ENCODE peak calls at places on chromosomes 1 and 21, in ten cellular contexts. One of them, this sample, is unnamed.

GRCh38 chr21:34890724-34891609 is 158.1 kb downstream of the RUNX1 start:
- DNase-seq in keratinocyte: no peak
- DNase-seq in A549: no peak
- DNase-seq in heart right ventricle: peak
- DNase-seq in kidney: peak
- DNase-seq in CD4-positive, alpha-beta T cell: no peak
- DNase-seq in hepatocyte: peak
- DNase-seq in GM23338: peak
- DNase-seq in Panc1: no peak
- DNase-seq in tibial artery: peak
- DNase-seq in this sample: no peak

GRCh38 chr1:198498881-198499280 is 41.6 kb downstream of the ATP6V1G3 start:
- DNase-seq in keratinocyte: no peak
- DNase-seq in A549: no peak
- DNase-seq in heart right ventricle: no peak
- DNase-seq in kidney: no peak
- DNase-seq in CD4-positive, alpha-beta T cell: no peak
- DNase-seq in hepatocyte: peak
- DNase-seq in GM23338: peak
- DNase-seq in Panc1: no peak
- DNase-seq in tibial artery: no peak
- DNase-seq in this sample: no peak

GRCh38 chr21:39103689-39104088 is 79.6 kb downstream of the PSMG1 start:
- DNase-seq in keratinocyte: no peak
- DNase-seq in A549: no peak
- DNase-seq in heart right ventricle: no peak
- DNase-seq in kidney: no peak
- DNase-seq in CD4-positive, alpha-beta T cell: no peak
- DNase-seq in hepatocyte: no peak
- DNase-seq in GM23338: no peak
- DNase-seq in Panc1: no peak
- DNase-seq in tibial artery: no peak
- DNase-seq in this sample: no peak

GRCh38 chr1:8389962-8390535 is 72.1 kb downstream of the SLC45A1 start:
- DNase-seq in keratinocyte: no peak
- DNase-seq in A549: no peak
- DNase-seq in heart right ventricle: no peak
- DNase-seq in kidney: no peak
- DNase-seq in CD4-positive, alpha-beta T cell: no peak
- DNase-seq in hepatocyte: no peak
- DNase-seq in GM23338: no peak
- DNase-seq in Panc1: no peak
- DNase-seq in tibial artery: no peak
- DNase-seq in this sample: no peak

GRCh38 chr1:217542136-217542777 is 88.6 kb downstream of the GPATCH2 start:
- DNase-seq in keratinocyte: no peak
- DNase-seq in A549: no peak
- DNase-seq in heart right ventricle: no peak
- DNase-seq in kidney: no peak
- DNase-seq in CD4-positive, alpha-beta T cell: no peak
- DNase-seq in hepatocyte: no peak
- DNase-seq in GM23338: no peak
- DNase-seq in Panc1: no peak
- DNase-seq in tibial artery: peak
- DNase-seq in this sample: no peak

GRCh38 chr1:239899747-239900146 is 191.9 kb upstream of the FMN2 start:
- DNase-seq in keratinocyte: no peak
- DNase-seq in A549: no peak
- DNase-seq in heart right ventricle: no peak
- DNase-seq in kidney: no peak
- DNase-seq in CD4-positive, alpha-beta T cell: no peak
- DNase-seq in hepatocyte: peak
- DNase-seq in GM23338: no peak
- DNase-seq in Panc1: no peak
- DNase-seq in tibial artery: no peak
- DNase-seq in this sample: no peak

GRCh38 chr21:42057861-42058437 is 13.2 kb upstream of the UMODL1 start:
- DNase-seq in keratinocyte: no peak
- DNase-seq in A549: no peak
- DNase-seq in heart right ventricle: no peak
- DNase-seq in kidney: peak
- DNase-seq in CD4-positive, alpha-beta T cell: no peak
- DNase-seq in hepatocyte: no peak
- DNase-seq in GM23338: no peak
- DNase-seq in Panc1: no peak
- DNase-seq in tibial artery: no peak
- DNase-seq in this sample: no peak

GRCh38 chr21:20971296-20971921 is 26.8 kb upstream of the NCAM2 start:
- DNase-seq in keratinocyte: no peak
- DNase-seq in A549: no peak
- DNase-seq in heart right ventricle: no peak
- DNase-seq in kidney: no peak
- DNase-seq in CD4-positive, alpha-beta T cell: no peak
- DNase-seq in hepatocyte: peak
- DNase-seq in GM23338: peak
- DNase-seq in Panc1: no peak
- DNase-seq in tibial artery: no peak
- DNase-seq in this sample: peak

GRCh38 chr1:60833173-60833572 is 249.2 kb upstream of the NFIA start:
- DNase-seq in keratinocyte: no peak
- DNase-seq in A549: no peak
- DNase-seq in heart right ventricle: peak
- DNase-seq in kidney: no peak
- DNase-seq in CD4-positive, alpha-beta T cell: no peak
- DNase-seq in hepatocyte: peak
- DNase-seq in GM23338: peak
- DNase-seq in Panc1: no peak
- DNase-seq in tibial artery: no peak
- DNase-seq in this sample: no peak

GRCh38 chr1:43864111-43865045 is 69.2 kb upstream of the ARTN start:
- DNase-seq in keratinocyte: no peak
- DNase-seq in A549: no peak
- DNase-seq in heart right ventricle: no peak
- DNase-seq in kidney: no peak
- DNase-seq in CD4-positive, alpha-beta T cell: no peak
- DNase-seq in hepatocyte: no peak
- DNase-seq in GM23338: no peak
- DNase-seq in Panc1: no peak
- DNase-seq in tibial artery: no peak
- DNase-seq in this sample: no peak

GRCh38 chr1:71414229-71414628 is 333.4 kb upstream of the ZRANB2 start:
- DNase-seq in keratinocyte: no peak
- DNase-seq in A549: no peak
- DNase-seq in heart right ventricle: no peak
- DNase-seq in kidney: no peak
- DNase-seq in CD4-positive, alpha-beta T cell: no peak
- DNase-seq in hepatocyte: no peak
- DNase-seq in GM23338: no peak
- DNase-seq in Panc1: no peak
- DNase-seq in tibial artery: no peak
- DNase-seq in this sample: no peak

GRCh38 chr1:53148123-53148522 is 5.7 kb upstream of the SLC1A7 start:
- DNase-seq in keratinocyte: no peak
- DNase-seq in A549: no peak
- DNase-seq in heart right ventricle: no peak
- DNase-seq in kidney: no peak
- DNase-seq in CD4-positive, alpha-beta T cell: no peak
- DNase-seq in hepatocyte: no peak
- DNase-seq in GM23338: no peak
- DNase-seq in Panc1: no peak
- DNase-seq in tibial artery: no peak
- DNase-seq in this sample: no peak

GRCh38 chr1:170010443-170010842 is 64.1 kb downstream of the KIFAP3 start:
- DNase-seq in keratinocyte: no peak
- DNase-seq in A549: no peak
- DNase-seq in heart right ventricle: peak
- DNase-seq in kidney: no peak
- DNase-seq in CD4-positive, alpha-beta T cell: no peak
- DNase-seq in hepatocyte: peak
- DNase-seq in GM23338: peak
- DNase-seq in Panc1: no peak
- DNase-seq in tibial artery: peak
- DNase-seq in this sample: no peak

GRCh38 chr1:17755120-17755519 is at the start of gene ACTL8:
- DNase-seq in keratinocyte: no peak
- DNase-seq in A549: no peak
- DNase-seq in heart right ventricle: no peak
- DNase-seq in kidney: peak
- DNase-seq in CD4-positive, alpha-beta T cell: no peak
- DNase-seq in hepatocyte: no peak
- DNase-seq in GM23338: no peak
- DNase-seq in Panc1: no peak
- DNase-seq in tibial artery: no peak
- DNase-seq in this sample: no peak

GRCh38 chr1:170807432-170807831 is 127.9 kb upstream of the MROH9 start:
- DNase-seq in keratinocyte: peak
- DNase-seq in A549: no peak
- DNase-seq in heart right ventricle: no peak
- DNase-seq in kidney: no peak
- DNase-seq in CD4-positive, alpha-beta T cell: no peak
- DNase-seq in hepatocyte: no peak
- DNase-seq in GM23338: no peak
- DNase-seq in Panc1: no peak
- DNase-seq in tibial artery: no peak
- DNase-seq in this sample: peak

DNA sequence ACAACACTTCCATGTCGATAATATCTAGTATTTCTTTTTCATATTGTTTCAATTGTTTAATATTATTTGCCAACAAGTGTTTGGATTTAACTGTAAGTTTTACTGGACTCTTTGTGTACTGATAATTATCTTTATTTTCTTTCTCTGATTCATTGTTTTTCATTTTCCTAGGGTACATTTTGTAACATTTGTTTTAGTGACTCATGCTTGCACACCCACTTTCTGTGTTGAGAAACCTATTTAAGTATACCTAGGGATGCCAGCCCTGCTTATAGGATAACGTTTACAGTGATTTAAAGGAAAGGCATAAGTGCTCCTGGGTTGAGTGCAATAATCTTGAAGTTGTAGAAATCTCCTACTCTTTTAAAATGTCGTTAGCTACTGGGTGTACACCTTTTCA is 1386.0 kb upstream of the ADGRL4 start:
- DNase-seq in keratinocyte: no peak
- DNase-seq in A549: no peak
- DNase-seq in heart right ventricle: no peak
- DNase-seq in kidney: no peak
- DNase-seq in CD4-positive, alpha-beta T cell: no peak
- DNase-seq in hepatocyte: peak
- DNase-seq in GM23338: no peak
- DNase-seq in Panc1: no peak
- DNase-seq in tibial artery: no peak
- DNase-seq in this sample: peak
- H3K27ac ChIP-seq in keratinocyte: no peak
- H3K27ac ChIP-seq in A549: no peak
- H3K27ac ChIP-seq in heart right ventricle: no peak
- H3K27ac ChIP-seq in kidney: no peak
- H3K27ac ChIP-seq in CD4-positive, alpha-beta T cell: no peak
- H3K27ac ChIP-seq in hepatocyte: no peak
- H3K27ac ChIP-seq in GM23338: no peak
- H3K27ac ChIP-seq in Panc1: no peak
- H3K27ac ChIP-seq in tibial artery: no peak
- H3K27ac ChIP-seq in this sample: peak

GRCh38 chr1:241697640-241698018 is 45.5 kb downstream of the WDR64 start:
- DNase-seq in keratinocyte: no peak
- DNase-seq in A549: no peak
- DNase-seq in heart right ventricle: no peak
- DNase-seq in kidney: no peak
- DNase-seq in CD4-positive, alpha-beta T cell: no peak
- DNase-seq in hepatocyte: no peak
- DNase-seq in GM23338: no peak
- DNase-seq in Panc1: no peak
- DNase-seq in tibial artery: no peak
- DNase-seq in this sample: no peak
- H3K27ac ChIP-seq in keratinocyte: no peak
- H3K27ac ChIP-seq in A549: no peak
- H3K27ac ChIP-seq in heart right ventricle: no peak
- H3K27ac ChIP-seq in kidney: no peak
- H3K27ac ChIP-seq in CD4-positive, alpha-beta T cell: no peak
- H3K27ac ChIP-seq in hepatocyte: no peak
- H3K27ac ChIP-seq in GM23338: no peak
- H3K27ac ChIP-seq in Panc1: no peak
- H3K27ac ChIP-seq in tibial artery: no peak
- H3K27ac ChIP-seq in this sample: no peak

DNA sequence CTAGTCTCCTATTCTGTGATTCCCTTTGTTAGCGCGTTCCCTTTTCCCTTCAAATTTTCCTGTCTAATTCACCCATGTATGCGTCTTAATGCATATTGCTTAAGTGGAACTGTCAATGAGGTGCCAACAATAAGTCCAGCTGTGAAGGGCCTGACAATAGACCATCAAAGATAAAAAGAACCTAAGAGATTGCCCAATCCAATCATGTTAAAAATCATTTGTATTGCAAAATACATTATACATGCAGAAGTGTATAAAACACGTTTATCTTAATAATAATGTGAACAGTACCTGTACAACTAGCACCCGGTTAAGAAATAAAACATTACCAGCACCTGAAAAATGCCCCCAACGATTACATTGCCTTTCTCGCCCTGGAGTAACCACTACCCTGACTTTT is 743 bp upstream of the SPATA6 start:
- DNase-seq in keratinocyte: no peak
- DNase-seq in A549: no peak
- DNase-seq in heart right ventricle: no peak
- DNase-seq in kidney: no peak
- DNase-seq in CD4-positive, alpha-beta T cell: no peak
- DNase-seq in hepatocyte: no peak
- DNase-seq in GM23338: no peak
- DNase-seq in Panc1: no peak
- DNase-seq in tibial artery: no peak
- DNase-seq in this sample: no peak
- H3K27ac ChIP-seq in keratinocyte: peak
- H3K27ac ChIP-seq in A549: peak
- H3K27ac ChIP-seq in heart right ventricle: peak
- H3K27ac ChIP-seq in kidney: peak
- H3K27ac ChIP-seq in CD4-positive, alpha-beta T cell: peak
- H3K27ac ChIP-seq in hepatocyte: peak
- H3K27ac ChIP-seq in GM23338: no peak
- H3K27ac ChIP-seq in Panc1: peak
- H3K27ac ChIP-seq in tibial artery: peak
- H3K27ac ChIP-seq in this sample: peak

DNA sequence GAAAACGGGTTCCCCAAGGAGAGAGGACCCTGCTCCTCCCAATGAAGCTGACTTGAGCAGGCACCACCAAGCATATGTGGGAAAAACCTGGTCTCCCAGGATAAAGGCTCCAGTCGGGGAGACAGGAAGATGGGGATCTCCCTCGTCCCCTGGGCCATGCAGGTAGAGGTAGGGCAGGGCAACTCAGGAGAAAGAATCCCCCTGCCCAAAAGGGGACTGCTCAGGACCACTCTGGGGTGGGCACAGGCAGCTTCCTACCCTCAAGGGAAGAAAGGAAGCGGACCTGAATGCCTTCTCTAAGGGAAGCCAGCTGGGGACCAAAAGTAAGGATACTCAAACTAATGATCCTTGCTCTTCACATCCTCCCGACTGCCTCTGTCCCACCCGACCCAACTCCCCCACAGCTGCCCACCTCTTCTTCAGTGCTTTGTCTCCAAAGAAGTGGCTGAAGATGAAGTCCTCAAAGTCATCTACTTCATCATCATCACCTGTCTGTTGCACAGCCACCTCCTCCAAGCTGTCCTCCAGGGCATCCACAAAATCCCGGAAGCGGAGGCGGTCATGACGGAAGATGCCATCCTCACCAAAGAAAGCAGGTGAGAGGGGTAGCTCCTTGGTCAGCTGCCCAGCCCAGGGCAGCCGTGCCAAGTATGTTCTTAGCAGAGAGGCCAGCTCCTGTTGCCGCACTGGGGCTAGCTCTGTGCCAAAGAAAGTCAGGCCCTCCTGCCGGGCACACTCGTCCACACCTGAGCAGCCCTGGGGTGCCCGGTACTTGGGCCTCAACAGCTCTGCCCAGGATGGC is 8.8 kb upstream of the PMVK start:
- DNase-seq in keratinocyte: no peak
- DNase-seq in A549: no peak
- DNase-seq in heart right ventricle: no peak
- DNase-seq in kidney: no peak
- DNase-seq in CD4-positive, alpha-beta T cell: no peak
- DNase-seq in hepatocyte: no peak
- DNase-seq in GM23338: no peak
- DNase-seq in Panc1: no peak
- DNase-seq in tibial artery: no peak
- DNase-seq in this sample: no peak
- H3K27ac ChIP-seq in keratinocyte: no peak
- H3K27ac ChIP-seq in A549: no peak
- H3K27ac ChIP-seq in heart right ventricle: no peak
- H3K27ac ChIP-seq in kidney: no peak
- H3K27ac ChIP-seq in CD4-positive, alpha-beta T cell: no peak
- H3K27ac ChIP-seq in hepatocyte: peak
- H3K27ac ChIP-seq in GM23338: no peak
- H3K27ac ChIP-seq in Panc1: no peak
- H3K27ac ChIP-seq in tibial artery: peak
- H3K27ac ChIP-seq in this sample: no peak